ENCODE peak calls at places on chromosomes 12 and 14, in five cellular contexts. One of them, this sample, is unnamed.

GRCh38 chr12:120457133-120457532 is 10.9 kb downstream of the GATC start:
- DNase-seq in fibroblast of pulmonary artery: peak; percentile 20
- DNase-seq in lower leg skin: no peak
- DNase-seq in astrocyte: no peak
- DNase-seq in tibial artery: no peak
- DNase-seq in this sample: peak; percentile 13

GRCh38 chr12:6229823-6230222 is 29.6 kb downstream of the CD9 start:
- DNase-seq in fibroblast of pulmonary artery: peak; percentile 60
- DNase-seq in lower leg skin: peak; percentile 93
- DNase-seq in astrocyte: peak; percentile 97
- DNase-seq in tibial artery: peak; percentile 88
- DNase-seq in this sample: peak; percentile 54

GRCh38 chr12:34600592-34601462 is 578.5 kb downstream of the ALG10 start:
- DNase-seq in fibroblast of pulmonary artery: no peak
- DNase-seq in lower leg skin: peak; percentile 65
- DNase-seq in astrocyte: no peak
- DNase-seq in tibial artery: no peak
- DNase-seq in this sample: no peak

GRCh38 chr12:122356192-122356635 is 66.3 kb downstream of the CLIP1 start:
- DNase-seq in fibroblast of pulmonary artery: peak; percentile 83
- DNase-seq in lower leg skin: no peak
- DNase-seq in astrocyte: peak; percentile 22
- DNase-seq in tibial artery: peak; percentile 41
- DNase-seq in this sample: peak; percentile 82

GRCh38 chr12:95237315-95237714 is 19.7 kb downstream of the VEZT start:
- DNase-seq in fibroblast of pulmonary artery: peak; percentile 26
- DNase-seq in lower leg skin: no peak
- DNase-seq in astrocyte: no peak
- DNase-seq in tibial artery: no peak
- DNase-seq in this sample: no peak

GRCh38 chr14:21136024-21136423 is 19.8 kb downstream of the OR5AU1 start:
- DNase-seq in fibroblast of pulmonary artery: peak; percentile 33
- DNase-seq in lower leg skin: no peak
- DNase-seq in astrocyte: peak; percentile 10
- DNase-seq in tibial artery: no peak
- DNase-seq in this sample: peak; percentile 27

GRCh38 chr12:63944586-63945228 is 100.2 kb downstream of the SRGAP1 start:
- DNase-seq in fibroblast of pulmonary artery: peak; percentile 22
- DNase-seq in lower leg skin: no peak
- DNase-seq in astrocyte: no peak
- DNase-seq in tibial artery: no peak
- DNase-seq in this sample: no peak

GRCh38 chr12:15534322-15534721 is 212.0 kb downstream of the PTPRO start:
- DNase-seq in fibroblast of pulmonary artery: no peak
- DNase-seq in lower leg skin: no peak
- DNase-seq in astrocyte: no peak
- DNase-seq in tibial artery: no peak
- DNase-seq in this sample: peak; percentile 61

GRCh38 chr12:38912116-38912515 is 6.7 kb upstream of the CPNE8 start:
- DNase-seq in fibroblast of pulmonary artery: no peak
- DNase-seq in lower leg skin: no peak
- DNase-seq in astrocyte: no peak
- DNase-seq in tibial artery: no peak
- DNase-seq in this sample: no peak

GRCh38 chr12:27554003-27554402 is 30.0 kb downstream of the PPFIBP1 start:
- DNase-seq in fibroblast of pulmonary artery: no peak
- DNase-seq in lower leg skin: no peak
- DNase-seq in astrocyte: no peak
- DNase-seq in tibial artery: no peak
- DNase-seq in this sample: no peak

GRCh38 chr12:64835926-64836325 is 11.5 kb downstream of the TBC1D30 start:
- DNase-seq in fibroblast of pulmonary artery: no peak
- DNase-seq in lower leg skin: no peak
- DNase-seq in astrocyte: no peak
- DNase-seq in tibial artery: no peak
- DNase-seq in this sample: no peak

GRCh38 chr12:56104815-56105476 is 587 bp downstream of the PA2G4 start:
- DNase-seq in fibroblast of pulmonary artery: no peak
- DNase-seq in lower leg skin: no peak
- DNase-seq in astrocyte: no peak
- DNase-seq in tibial artery: no peak
- DNase-seq in this sample: peak; percentile 42

GRCh38 chr12:50246873-50247612 is 36.3 kb downstream of the LIMA1 start:
- DNase-seq in fibroblast of pulmonary artery: peak; percentile 93
- DNase-seq in lower leg skin: peak; percentile 95
- DNase-seq in astrocyte: peak; percentile 99
- DNase-seq in tibial artery: peak; percentile 86
- DNase-seq in this sample: peak; percentile 91

GRCh38 chr14:50003213-50004021 is 110.5 kb downstream of the ARF6 start:
- DNase-seq in fibroblast of pulmonary artery: peak; percentile 55
- DNase-seq in lower leg skin: peak; percentile 96
- DNase-seq in astrocyte: peak; percentile 48
- DNase-seq in tibial artery: peak; percentile 79
- DNase-seq in this sample: peak; percentile 50

GRCh38 chr14:54652188-54652889 is 85.4 kb downstream of the SAMD4A start:
- DNase-seq in fibroblast of pulmonary artery: peak; percentile 99
- DNase-seq in lower leg skin: peak; percentile 96
- DNase-seq in astrocyte: peak; percentile 100
- DNase-seq in tibial artery: peak; percentile 93
- DNase-seq in this sample: peak; percentile 100

GRCh38 chr14:52259452-52259851 is 8.0 kb upstream of the PTGDR start:
- DNase-seq in fibroblast of pulmonary artery: peak; percentile 36
- DNase-seq in lower leg skin: no peak
- DNase-seq in astrocyte: no peak
- DNase-seq in tibial artery: no peak
- DNase-seq in this sample: no peak

GRCh38 chr12:109757671-109758265 is 44.1 kb downstream of the FAM222A start:
- DNase-seq in fibroblast of pulmonary artery: no peak
- DNase-seq in lower leg skin: peak; percentile 17
- DNase-seq in astrocyte: no peak
- DNase-seq in tibial artery: peak; percentile 10
- DNase-seq in this sample: no peak

GRCh38 chr14:81302613-81303012 is 81.9 kb upstream of the GTF2A1 start:
- DNase-seq in fibroblast of pulmonary artery: no peak
- DNase-seq in lower leg skin: no peak
- DNase-seq in astrocyte: no peak
- DNase-seq in tibial artery: no peak
- DNase-seq in this sample: no peak

GRCh38 chr14:22231022-22231421 is 358.0 kb downstream of the DAD1 start:
- DNase-seq in fibroblast of pulmonary artery: no peak
- DNase-seq in lower leg skin: no peak
- DNase-seq in astrocyte: no peak
- DNase-seq in tibial artery: no peak
- DNase-seq in this sample: no peak

GRCh38 chr12:39587247-39587646 is 32.4 kb downstream of the ABCD2 start:
- DNase-seq in fibroblast of pulmonary artery: peak; percentile 29
- DNase-seq in lower leg skin: no peak
- DNase-seq in astrocyte: no peak
- DNase-seq in tibial artery: no peak
- DNase-seq in this sample: peak; percentile 53

GRCh38 chr12:52774629-52775250 is 2.4 kb downstream of the KRT76 start:
- DNase-seq in fibroblast of pulmonary artery: no peak
- DNase-seq in lower leg skin: peak; percentile 45
- DNase-seq in astrocyte: no peak
- DNase-seq in tibial artery: no peak
- DNase-seq in this sample: no peak

GRCh38 chr14:99441918-99442317 is 38.7 kb downstream of the SETD3 start:
- DNase-seq in fibroblast of pulmonary artery: no peak
- DNase-seq in lower leg skin: no peak
- DNase-seq in astrocyte: no peak
- DNase-seq in tibial artery: no peak
- DNase-seq in this sample: no peak

GRCh38 chr12:130573235-130573634 is 142.9 kb downstream of the RIMBP2 start:
- DNase-seq in fibroblast of pulmonary artery: no peak
- DNase-seq in lower leg skin: no peak
- DNase-seq in astrocyte: no peak
- DNase-seq in tibial artery: no peak
- DNase-seq in this sample: no peak

GRCh38 chr12:7905071-7905470 is 30.9 kb downstream of the SLC2A3 start:
- DNase-seq in fibroblast of pulmonary artery: peak; percentile 60
- DNase-seq in lower leg skin: no peak
- DNase-seq in astrocyte: no peak
- DNase-seq in tibial artery: no peak
- DNase-seq in this sample: peak; percentile 67

GRCh38 chr12:89880695-89881350 is 172.2 kb upstream of the ATP2B1 start:
- DNase-seq in fibroblast of pulmonary artery: no peak
- DNase-seq in lower leg skin: no peak
- DNase-seq in astrocyte: no peak
- DNase-seq in tibial artery: no peak
- DNase-seq in this sample: no peak

GRCh38 chr14:78142994-78143393 is 27.2 kb upstream of the NRXN3 start:
- DNase-seq in fibroblast of pulmonary artery: no peak
- DNase-seq in lower leg skin: no peak
- DNase-seq in astrocyte: peak; percentile 9
- DNase-seq in tibial artery: no peak
- DNase-seq in this sample: no peak

GRCh38 chr14:72142328-72142727 is 210.1 kb downstream of the RGS6 start:
- DNase-seq in fibroblast of pulmonary artery: no peak
- DNase-seq in lower leg skin: no peak
- DNase-seq in astrocyte: no peak
- DNase-seq in tibial artery: no peak
- DNase-seq in this sample: no peak

GRCh38 chr14:64198021-64198420 is 96.2 kb downstream of the ESR2 start:
- DNase-seq in fibroblast of pulmonary artery: no peak
- DNase-seq in lower leg skin: no peak
- DNase-seq in astrocyte: no peak
- DNase-seq in tibial artery: no peak
- DNase-seq in this sample: no peak

GRCh38 chr12:868722-869121 is 80.8 kb downstream of the RAD52 start:
- DNase-seq in fibroblast of pulmonary artery: no peak
- DNase-seq in lower leg skin: no peak
- DNase-seq in astrocyte: no peak
- DNase-seq in tibial artery: no peak
- DNase-seq in this sample: no peak
- TF ChIP-seq CTCF in fibroblast of pulmonary artery: no peak
- TF ChIP-seq CTCF in lower leg skin: no peak
- TF ChIP-seq CTCF in astrocyte: peak; percentile 7
- TF ChIP-seq CTCF in tibial artery: no peak
- TF ChIP-seq CTCF in this sample: peak; percentile 37

DNA sequence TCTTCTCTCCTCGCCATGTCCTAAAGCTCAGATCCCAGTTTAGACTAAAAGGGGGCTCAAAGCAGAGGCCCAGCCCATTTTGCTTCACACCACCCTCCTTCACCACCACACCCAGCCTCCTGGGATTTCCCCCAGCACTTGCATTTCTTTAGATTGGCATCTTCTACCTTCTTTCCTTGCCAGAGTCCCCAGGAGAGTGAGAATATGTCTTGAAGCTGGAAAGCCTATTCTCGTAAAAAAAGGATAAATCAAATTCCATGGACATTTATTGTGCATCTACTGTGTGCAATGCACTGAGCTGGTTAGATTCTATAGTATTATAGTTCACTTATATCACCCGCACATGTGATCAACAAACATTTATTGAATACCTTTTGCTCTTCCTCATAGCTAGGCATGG is 10.2 kb downstream of the FBXW8 start:
- DNase-seq in fibroblast of pulmonary artery: no peak
- DNase-seq in lower leg skin: no peak
- DNase-seq in astrocyte: no peak
- DNase-seq in tibial artery: no peak
- DNase-seq in this sample: no peak
- H3K4me3 ChIP-seq in fibroblast of pulmonary artery: no peak overlapping the region
- H3K4me3 ChIP-seq in lower leg skin: no peak overlapping the region
- H3K4me3 ChIP-seq in astrocyte: no peak overlapping the region
- H3K4me3 ChIP-seq in tibial artery: no peak overlapping the region
- H3K4me3 ChIP-seq in this sample: no peak overlapping the region

DNA sequence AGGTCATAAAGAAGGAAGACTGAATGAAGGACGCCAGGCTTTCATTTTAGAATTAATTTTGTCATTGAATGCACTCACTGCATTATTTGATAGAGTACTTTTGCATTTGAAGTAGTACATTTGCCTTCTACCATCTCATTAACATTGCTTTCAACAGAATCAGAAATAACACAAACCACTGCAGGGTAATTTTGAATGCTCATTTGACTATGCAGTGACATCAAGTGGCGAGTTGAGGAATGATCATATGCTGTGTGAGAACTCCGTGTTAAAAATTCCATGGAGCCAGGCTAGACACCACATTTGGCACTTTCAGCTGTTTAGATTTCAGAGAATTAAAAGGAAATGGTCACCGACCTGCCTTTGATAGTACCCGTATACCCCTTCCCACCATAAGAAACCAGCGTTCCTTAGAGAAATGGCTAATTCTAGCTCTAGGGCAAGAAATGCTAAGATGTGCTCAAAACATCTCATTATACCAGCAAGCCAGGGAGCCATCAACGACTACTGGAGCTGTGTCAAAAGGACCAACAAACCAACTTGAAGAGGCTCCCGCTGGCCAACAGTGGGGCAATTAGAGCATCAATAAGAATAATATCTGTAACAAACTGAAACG is 16.5 kb downstream of the HEBP1 start:
- DNase-seq in fibroblast of pulmonary artery: peak; percentile 84
- DNase-seq in lower leg skin: no peak
- DNase-seq in astrocyte: peak; percentile 39
- DNase-seq in tibial artery: no peak
- DNase-seq in this sample: peak; percentile 80
- TF ChIP-seq CTCF in fibroblast of pulmonary artery: peak; percentile 77
- TF ChIP-seq CTCF in lower leg skin: no peak
- TF ChIP-seq CTCF in astrocyte: peak; percentile 74
- TF ChIP-seq CTCF in tibial artery: peak; percentile 63
- TF ChIP-seq CTCF in this sample: peak; percentile 71

GRCh38 chr12:107551434-107551833 is 134.2 kb upstream of the PWP1 start:
- DNase-seq in fibroblast of pulmonary artery: no peak
- DNase-seq in lower leg skin: no peak
- DNase-seq in astrocyte: no peak
- DNase-seq in tibial artery: no peak
- DNase-seq in this sample: no peak

GRCh38 chr12:107547421-107547820 is 138.2 kb upstream of the PWP1 start:
- DNase-seq in fibroblast of pulmonary artery: no peak
- DNase-seq in lower leg skin: no peak
- DNase-seq in astrocyte: no peak
- DNase-seq in tibial artery: no peak
- DNase-seq in this sample: no peak

GRCh38 chr12:107553211-107553765 is 132.3 kb upstream of the PWP1 start:
- DNase-seq in fibroblast of pulmonary artery: no peak
- DNase-seq in lower leg skin: peak; percentile 2
- DNase-seq in astrocyte: no peak
- DNase-seq in tibial artery: no peak
- DNase-seq in this sample: no peak

GRCh38 chr12:107552263-107552662 is 133.3 kb upstream of the PWP1 start:
- DNase-seq in fibroblast of pulmonary artery: no peak
- DNase-seq in lower leg skin: no peak
- DNase-seq in astrocyte: no peak
- DNase-seq in tibial artery: no peak
- DNase-seq in this sample: no peak

GRCh38 chr12:107549786-107550480 is 135.7 kb upstream of the PWP1 start:
- DNase-seq in fibroblast of pulmonary artery: no peak
- DNase-seq in lower leg skin: peak; percentile 57
- DNase-seq in astrocyte: no peak
- DNase-seq in tibial artery: no peak
- DNase-seq in this sample: no peak
- H3K4me3 ChIP-seq in fibroblast of pulmonary artery: no peak overlapping the region
- H3K4me3 ChIP-seq in lower leg skin: no peak overlapping the region
- H3K4me3 ChIP-seq in astrocyte: no peak overlapping the region
- H3K4me3 ChIP-seq in tibial artery: no peak overlapping the region
- H3K4me3 ChIP-seq in this sample: no peak overlapping the region

This sample was measured in choroid plexus epithelial cell.